ENCODE peak calls at places on chromosomes 5 and 9, in five cellular contexts. R, M, J, E and K are unnamed samples.

GRCh38 chr5:51159164-51159563 is 224.1 kb upstream of the ISL1 start:
- DNase-seq in R (no peak), M (no peak), J (no peak), E (no peak), K (no peak)

GRCh38 chr5:15823413-15823812 is 323.4 kb downstream of the FBXL7 start:
- DNase-seq in R (no peak), M (no peak), J (no peak), E (no peak), K (no peak)

GRCh38 chr5:131795879-131796792 is 681 bp downstream of the FNIP1 start:
- DNase-seq in R (peak), M (peak), J (peak), E (no peak), K (no peak)

GRCh38 chr9:124190761-124191160 is 67.0 kb upstream of the NEK6 start:
- DNase-seq in R (no peak), M (peak), J (peak), E (no peak), K (no peak)

GRCh38 chr9:8338742-8339425 is 539.3 kb upstream of the DMAC1 start:
- DNase-seq in R (no peak), M (no peak), J (no peak), E (no peak), K (peak)

GRCh38 chr9:4929917-4930316 is 55.2 kb upstream of the JAK2 start:
- DNase-seq in R (no peak), M (no peak), J (no peak), E (no peak), K (no peak)

GRCh38 chr5:133868946-133869674 is 99.3 kb downstream of the C5orf15 start:
- DNase-seq in R (peak), M (peak), J (peak), E (peak), K (peak)

GRCh38 chr9:96117398-96118060 is 184.4 kb downstream of the HSD17B3 start:
- DNase-seq in R (no peak), M (no peak), J (no peak), E (no peak), K (no peak)

GRCh38 chr5:154676508-154676907 is 78.7 kb upstream of the LARP1 start:
- DNase-seq in R (no peak), M (no peak), J (no peak), E (no peak), K (no peak)

GRCh38 chr5:82160948-82161347 is 117.2 kb downstream of the RPS23 start:
- DNase-seq in R (no peak), M (no peak), J (no peak), E (no peak), K (no peak)

GRCh38 chr5:77874691-77875090 is 98.6 kb upstream of the TBCA start:
- DNase-seq in R (no peak), M (no peak), J (no peak), E (no peak), K (no peak)

GRCh38 chr5:179793470-179794139 is at the start of gene LTC4S:
- DNase-seq in R (no peak), M (peak), J (peak), E (no peak), K (no peak)

GRCh38 chr9:16139781-16140180 is 586.9 kb downstream of the CCDC171 start:
- DNase-seq in R (no peak), M (no peak), J (no peak), E (no peak), K (no peak)

GRCh38 chr9:97889941-97890557 is 32.3 kb downstream of the TRMO start:
- DNase-seq in R (no peak), M (no peak), J (no peak), E (no peak), K (peak)

GRCh38 chr9:103991001-103991400 is 103.1 kb upstream of the SMC2 start:
- DNase-seq in R (no peak), M (no peak), J (no peak), E (no peak), K (no peak)

GRCh38 chr9:133125706-133126696 is 5.0 kb upstream of the RALGDS start:
- DNase-seq in R (no peak), M (peak), J (no peak), E (no peak), K (peak)

GRCh38 chr9:103323699-103324098 is 328.6 kb downstream of the CYLC2 start:
- DNase-seq in R (no peak), M (no peak), J (no peak), E (no peak), K (no peak)

GRCh38 chr9:111876179-111876578 is 20.4 kb upstream of the UGCG start:
- DNase-seq in R (no peak), M (no peak), J (no peak), E (no peak), K (no peak)